ENCODE peak calls at places on chromosomes 13 and 19, in seven cellular contexts. O is B cell, W is fibroblast of lung, H is left lung, K is lower lobe of right lung, D is thoracic aorta, B is right atrium auricular region. P is an unnamed sample.

GRCh38 chr19:1000095-1000494 is at the start of gene GRIN3B:
- DNase-seq in O (peak; percentile 79), W (no peak), H (peak; percentile 88), K (peak; percentile 76), D (no peak), B (no peak), P (peak; percentile 82)

GRCh38 chr13:79440958-79441553 is 35.0 kb upstream of the RBM26 start:
- DNase-seq in O (no peak), W (no peak), H (no peak), K (no peak), D (no peak), B (no peak), P (no peak)

GRCh38 chr19:54320271-54320670 is 7.3 kb upstream of the LILRA5 start:
- DNase-seq in O (no peak), W (no peak), H (no peak), K (no peak), D (no peak), B (no peak), P (no peak)

GRCh38 chr19:18135712-18136584 is 17.0 kb upstream of the PIK3R2 start:
- DNase-seq in O (no peak), W (no peak), H (no peak), K (no peak), D (no peak), B (no peak), P (no peak)

GRCh38 chr13:51255556-51255955 is 33.4 kb downstream of the FAM124A start:
- DNase-seq in O (no peak), W (no peak), H (no peak), K (no peak), D (no peak), B (no peak), P (no peak)

GRCh38 chr19:55193481-55193880 is 13.4 kb upstream of the SYT5 start:
- DNase-seq in O (no peak), W (no peak), H (no peak), K (no peak), D (no peak), B (no peak), P (no peak)

GRCh38 chr13:52053460-52053859 is 29.0 kb downstream of the UTP14C start:
- DNase-seq in O (no peak), W (no peak), H (no peak), K (no peak), D (no peak), B (no peak), P (no peak)

GRCh38 chr19:1591421-1592022 is 1.1 kb downstream of the MBD3 start:
- DNase-seq in O (no peak), W (no peak), H (no peak), K (no peak), D (no peak), B (no peak), P (no peak)

GRCh38 chr13:32969516-32969941 is 46.7 kb upstream of the KL start:
- DNase-seq in O (no peak), W (peak; percentile 45), H (no peak), K (no peak), D (no peak), B (peak; percentile 59), P (no peak)

GRCh38 chr19:38869836-38870607 is 8.1 kb downstream of the RINL start:
- DNase-seq in O (peak; percentile 98), W (peak; percentile 46), H (peak; percentile 97), K (peak; percentile 95), D (no peak), B (peak; percentile 82), P (peak; percentile 78)

GRCh38 chr13:41587490-41587889 is 130.1 kb downstream of the RGCC start:
- DNase-seq in O (peak; percentile 4), W (no peak), H (no peak), K (no peak), D (no peak), B (no peak), P (no peak)

GRCh38 chr13:99205621-99206220 is 5.1 kb downstream of the UBAC2 start:
- DNase-seq in O (no peak), W (no peak), H (no peak), K (no peak), D (no peak), B (no peak), P (no peak)

GRCh38 chr13:47147784-47148062 is 250.9 kb upstream of the HTR2A start:
- DNase-seq in O (no peak), W (no peak), H (no peak), K (no peak), D (no peak), B (no peak), P (no peak)

GRCh38 chr19:51320258-51320657 is 8.8 kb downstream of the IGLON5 start:
- DNase-seq in O (no peak), W (no peak), H (peak; percentile 68), K (no peak), D (no peak), B (no peak), P (peak; percentile 42)

GRCh38 chr19:38868551-38868950 is 9.5 kb downstream of the RINL start:
- DNase-seq in O (no peak), W (no peak), H (no peak), K (no peak), D (no peak), B (no peak), P (no peak)

GRCh38 chr13:104246955-104247354 is 1180.7 kb upstream of the SLC10A2 start:
- DNase-seq in O (no peak), W (no peak), H (no peak), K (no peak), D (no peak), B (no peak), P (no peak)

GRCh38 chr19:38228491-38229439 is 4.7 kb upstream of the DPF1 start:
- DNase-seq in O (no peak), W (no peak), H (no peak), K (no peak), D (no peak), B (no peak), P (peak; percentile 86)

DNA sequence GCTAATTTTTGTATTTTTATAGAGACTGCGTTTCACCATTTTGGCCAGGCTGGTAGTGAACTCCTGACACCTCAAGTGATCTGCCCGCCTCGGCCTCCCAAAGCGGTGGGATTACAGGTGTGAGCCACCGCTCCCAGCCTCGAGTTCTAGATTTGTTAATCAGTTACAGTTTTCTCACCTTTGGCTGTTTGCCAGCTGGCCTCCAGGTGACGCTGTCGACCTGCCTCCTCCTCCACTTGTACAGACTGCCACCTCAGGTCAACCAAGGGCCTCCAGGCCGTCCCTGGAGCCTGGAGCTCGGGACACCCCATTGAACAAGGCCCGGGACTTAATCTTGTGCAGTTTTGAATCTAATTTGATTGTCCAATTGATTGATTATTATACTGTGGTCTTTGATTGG is 45.5 kb downstream of the IER2 start:
- DNase-seq in O (peak; percentile 77), W (no peak), H (no peak), K (peak; percentile 57), D (no peak), B (no peak), P (peak; percentile 67)
- TF ChIP-seq CTCF in O (peak; percentile 82), W (no peak), H (no peak), K (peak; percentile 27), D (no peak), B (no peak), P (peak; percentile 51)

DNA sequence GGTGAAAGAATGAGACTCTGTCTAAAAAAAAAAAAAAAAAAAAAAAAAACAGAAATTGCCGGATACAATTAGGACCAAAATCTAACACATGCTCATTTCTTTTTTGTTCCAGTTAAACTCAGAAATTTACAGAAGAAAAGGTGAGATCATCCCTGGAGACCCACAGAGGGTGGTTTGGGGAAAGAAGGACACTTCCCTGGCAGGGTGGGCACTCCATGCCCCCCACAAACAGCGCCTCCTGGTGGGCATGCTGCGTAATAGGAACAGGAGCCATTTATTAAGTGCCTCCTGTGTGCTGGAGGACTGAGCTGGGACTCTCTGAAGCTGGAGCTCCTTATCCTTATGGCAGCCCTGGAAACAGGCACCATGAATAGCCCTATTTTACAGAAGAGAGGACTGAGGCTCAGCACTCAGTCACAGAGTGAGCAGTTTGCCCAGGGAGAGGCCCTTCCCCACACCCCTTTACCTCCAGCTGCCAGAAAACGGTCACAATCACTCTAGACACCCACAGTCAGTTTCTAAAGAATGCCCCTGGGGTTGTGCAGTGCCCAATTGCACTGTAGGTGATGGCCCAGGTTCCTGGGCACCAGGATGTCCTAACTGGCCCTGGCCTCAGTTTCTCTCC is 10.1 kb downstream of the C19orf38 start:
- DNase-seq in O (no peak), W (no peak), H (peak; percentile 33), K (no peak), D (no peak), B (no peak), P (peak; percentile 66)
- TF ChIP-seq CTCF in O (peak; percentile 54), W (peak; percentile 86), H (peak; percentile 23), K (peak; percentile 64), D (peak; percentile 35), B (peak; percentile 55), P (peak; percentile 87)

GRCh38 chr19:50007170-50007569 is 18.0 kb downstream of the VRK3 start:
- DNase-seq in O (no peak), W (no peak), H (peak; percentile 45), K (no peak), D (no peak), B (no peak), P (no peak)

GRCh38 chr19:50005428-50005827 is 19.7 kb downstream of the VRK3 start:
- DNase-seq in O (no peak), W (no peak), H (peak; percentile 40), K (no peak), D (no peak), B (no peak), P (no peak)

GRCh38 chr19:50003810-50004419 is 21.3 kb downstream of the VRK3 start:
- DNase-seq in O (no peak), W (peak; percentile 97), H (no peak), K (no peak), D (peak; percentile 59), B (peak; percentile 77), P (no peak)

GRCh38 chr19:50007947-50008346 is 17.2 kb downstream of the VRK3 start:
- DNase-seq in O (no peak), W (no peak), H (no peak), K (no peak), D (no peak), B (no peak), P (no peak)

GRCh38 chr19:50008532-50008931 is 16.6 kb downstream of the VRK3 start:
- DNase-seq in O (no peak), W (no peak), H (peak; percentile 39), K (no peak), D (no peak), B (no peak), P (peak; percentile 69)
- TF ChIP-seq CTCF in O (no peak), W (no peak), H (no peak), K (no peak), D (no peak), B (no peak), P (no peak)

DNA sequence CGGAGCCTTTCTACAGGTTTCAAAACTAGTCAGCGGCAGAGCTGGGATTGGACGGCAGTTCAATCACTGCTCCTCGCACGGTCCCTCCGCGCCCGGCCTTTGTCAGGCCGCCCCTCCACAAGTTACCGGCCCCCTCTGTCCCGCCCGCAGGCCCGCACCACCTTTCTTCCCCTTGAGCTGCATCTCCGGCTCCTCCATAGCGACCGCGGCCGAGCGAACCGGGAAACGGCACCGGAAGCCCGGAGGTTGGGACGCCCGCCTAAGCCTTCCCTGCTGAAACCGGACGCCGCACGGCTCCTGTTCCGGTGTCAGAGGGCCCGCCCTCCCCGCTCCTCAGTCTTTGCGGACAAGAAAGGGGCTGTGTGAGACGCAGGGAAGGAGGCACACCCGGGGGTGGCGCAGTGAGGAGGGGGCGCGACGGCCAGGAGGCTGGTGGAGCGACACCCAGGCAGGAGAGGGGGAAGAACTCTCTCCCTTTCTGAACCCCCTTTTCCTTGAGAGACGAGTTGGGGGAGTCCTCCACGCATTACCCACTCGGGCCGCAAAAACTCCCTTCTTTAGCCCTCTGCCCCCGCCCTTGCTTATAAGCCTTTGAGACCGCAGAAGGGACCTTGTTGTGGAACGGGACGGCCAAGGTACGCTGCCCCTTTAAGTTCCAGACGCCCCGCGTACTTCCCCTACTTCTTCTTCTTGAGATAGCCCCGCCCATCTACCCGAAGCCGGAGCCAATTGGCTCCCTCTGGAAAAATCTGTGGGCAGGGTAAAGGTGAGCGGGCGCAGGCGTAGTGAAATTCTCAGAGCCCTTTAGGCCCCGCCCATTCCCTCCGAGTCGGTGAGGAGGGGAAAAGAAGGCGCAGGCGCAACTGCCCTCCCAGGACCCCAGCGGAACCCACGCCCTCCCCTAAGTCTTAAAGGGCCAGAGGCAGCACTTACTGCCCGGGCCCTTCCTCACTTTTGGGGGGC is at the start of the genes BORCS8 and RFXANK:
- DNase-seq in O (peak; percentile 98), W (peak; percentile 98), H (peak; percentile 98), K (peak; percentile 99), D (peak; percentile 98), B (peak; percentile 99), P (peak; percentile 99)
- TF ChIP-seq CTCF in O (no peak), W (no peak), H (no peak), K (no peak), D (no peak), B (no peak), P (no peak)